ENCODE peak calls at places on chromosomes 11 and 22, in nine cellular contexts. Z is lung; I is cardiac muscle cell; O is heart left ventricle; N is CD8-positive, alpha-beta T cell; U is SK-N-SH; K is HCT116; D is fibroblast of lung; H is PC-9. Y is an unnamed sample.

GRCh38 chr11:69417211-69418085 is 64.0 kb upstream of the LINC01488 start:
- DNase-seq in K (no peak), U (no peak), H (no peak), N (no peak), D (no peak), I (no peak), O (no peak), Z (no peak), Y (no peak)

GRCh38 chr11:16793511-16793910 is 55.1 kb downstream of the C11orf58 start:
- DNase-seq in I (no peak), H (no peak), U (no peak), D (no peak), N (no peak), O (no peak), Z (no peak), K (no peak), Y (no peak)

GRCh38 chr11:27468209-27468608 is 4.4 kb downstream of the LGR4 start:
- DNase-seq in Z (no peak), N (no peak), D (peak; percentile 50), O (no peak), I (peak; percentile 94), H (peak; percentile 93), U (no peak), K (no peak), Y (no peak)

GRCh38 chr11:92964471-92964870 is 5.0 kb upstream of the MTNR1B start:
- DNase-seq in O (no peak), H (no peak), K (no peak), N (no peak), Z (no peak), I (no peak), U (no peak), D (no peak), Y (no peak)

GRCh38 chr22:20639750-20640149 is 132.3 kb downstream of the MED15 start:
- DNase-seq in H (no peak), N (no peak), U (no peak), O (no peak), I (no peak), K (no peak), Z (no peak), D (no peak), Y (no peak)

GRCh38 chr11:122033193-122033592 is 82.8 kb downstream of the BLID start:
- DNase-seq in N (no peak), I (no peak), H (no peak), Z (no peak), U (no peak), D (no peak), O (no peak), K (no peak), Y (no peak)

GRCh38 chr22:50169181-50169759 is 1.3 kb upstream of the PANX2 start:
- DNase-seq in I (peak; percentile 24), Z (no peak), O (no peak), U (peak; percentile 60), K (no peak), H (no peak), D (no peak), N (no peak), Y (no peak)

GRCh38 chr22:31825513-31825912 is 71.7 kb downstream of the DEPDC5 start:
- DNase-seq in Z (no peak), O (no peak), K (no peak), N (no peak), H (no peak), U (no peak), I (no peak), D (no peak), Y (no peak)

GRCh38 chr11:9072790-9073189 is 18.6 kb downstream of the SCUBE2 start:
- DNase-seq in N (no peak), K (no peak), Z (no peak), H (no peak), I (no peak), O (no peak), U (peak; percentile 49), D (no peak), Y (peak; percentile 61)

DNA sequence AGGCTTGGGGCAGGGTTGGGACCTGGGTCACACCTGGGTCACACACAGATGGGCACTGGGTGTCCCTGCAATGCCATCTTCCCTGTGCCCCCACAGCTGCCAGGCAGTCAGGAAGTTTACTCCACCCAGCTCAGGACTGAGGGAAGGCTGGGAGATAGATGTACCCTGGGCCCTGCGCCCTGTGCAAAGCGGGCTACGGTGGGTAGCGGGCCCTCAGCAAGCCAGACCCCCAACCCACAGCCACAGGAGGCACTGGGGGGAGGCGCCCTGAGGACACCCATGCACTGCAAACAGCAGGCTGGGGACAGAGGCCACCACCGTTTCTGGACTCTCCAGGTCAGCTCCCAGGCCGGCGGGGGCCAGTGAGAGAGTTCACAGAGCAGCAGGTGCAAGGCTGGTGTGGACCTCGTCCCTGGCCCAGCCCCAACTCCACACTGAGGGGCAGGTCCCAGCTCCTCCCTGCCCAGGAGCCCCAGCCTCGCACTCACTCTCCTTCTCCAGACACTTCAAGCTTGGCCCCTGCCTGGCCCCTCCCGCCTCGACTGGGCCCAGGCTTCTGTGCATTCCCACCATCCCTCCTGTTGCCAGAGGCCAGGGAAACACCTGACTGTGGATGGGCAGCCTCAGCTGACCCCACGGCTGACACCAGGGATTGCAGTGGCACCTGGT is 4.9 kb downstream of the DUSP8 start:
- DNase-seq in Z (no peak), N (no peak), I (no peak), O (no peak), K (no peak), U (no peak), D (no peak), H (no peak), Y (no peak)
- H3K4me3 ChIP-seq in Z (no peak overlapping the region), N (no peak overlapping the region), I (no peak overlapping the region), O (no peak overlapping the region), K (no peak overlapping the region), U (no peak overlapping the region), D (no peak overlapping the region), H (no peak overlapping the region), Y (no peak overlapping the region)

DNA sequence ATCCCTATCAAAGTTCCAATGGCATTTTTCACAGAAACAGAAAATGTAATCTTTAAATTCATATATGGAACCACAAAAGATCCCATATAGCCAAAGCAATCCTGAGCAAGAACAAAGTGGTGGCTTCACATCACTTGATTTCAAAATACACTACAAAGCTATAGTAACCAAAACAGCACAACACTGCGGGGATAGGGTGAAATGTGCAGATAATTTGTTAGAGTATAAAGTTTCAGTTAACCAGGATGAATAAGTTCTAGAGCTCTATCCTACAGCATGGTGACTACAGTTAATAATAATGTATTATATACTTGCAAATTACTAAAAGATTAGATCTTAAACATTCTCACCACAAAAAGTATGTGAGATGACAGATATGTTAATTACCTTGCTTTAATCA is 55.5 kb downstream of the MAPK1 start:
- DNase-seq in O (no peak), H (no peak), Z (no peak), D (no peak), U (no peak), K (no peak), I (no peak), N (no peak), Y (no peak)
- H3K36me3 ChIP-seq in O (peaks cover 6% of the 10 kb centered on the region), H (no peaks in the 10 kb centered on the region), Z (peaks cover 3% of the 10 kb centered on the region), D (no peaks in the 10 kb centered on the region), U (no peaks in the 10 kb centered on the region), K (peaks cover 5% of the 10 kb centered on the region), I (peaks cover 4% of the 10 kb centered on the region), N (peaks cover 5% of the 10 kb centered on the region), Y (no peaks in the 10 kb centered on the region)

GRCh38 chr22:39174498-39175120 is 22.1 kb upstream of the CBX7 start:
- DNase-seq in O (peak; percentile 83), U (peak; percentile 73), N (peak; percentile 86), H (peak; percentile 92), D (peak; percentile 87), K (peak; percentile 23), I (peak; percentile 98), Z (peak; percentile 63), Y (no peak)

GRCh38 chr22:39176673-39177455 is 24.4 kb upstream of the CBX7 start:
- DNase-seq in N (no peak), I (no peak), U (no peak), Z (no peak), O (no peak), H (no peak), K (no peak), D (no peak), Y (no peak)

GRCh38 chr22:39175127-39176066 is 22.9 kb upstream of the CBX7 start:
- DNase-seq in Z (no peak), H (peak; percentile 89), U (no peak), D (no peak), N (no peak), O (peak; percentile 23), I (peak; percentile 23), K (no peak), Y (no peak)

GRCh38 chr22:39177456-39177775 is 24.9 kb upstream of the CBX7 start:
- DNase-seq in H (no peak), O (no peak), N (no peak), D (no peak), K (no peak), U (no peak), I (no peak), Z (no peak), Y (no peak)

GRCh38 chr22:39176067-39176621 is 23.7 kb upstream of the CBX7 start:
- DNase-seq in K (no peak), U (no peak), H (peak; percentile 77), I (peak; percentile 88), N (no peak), Z (no peak), O (peak; percentile 81), D (peak; percentile 43), Y (no peak)
- H3K4me3 ChIP-seq in K (peak overlapping the region; percentile 43), U (no peak overlapping the region), H (no peak overlapping the region), I (no peak overlapping the region), N (no peak overlapping the region), Z (no peak overlapping the region), O (no peak overlapping the region), D (no peak overlapping the region), Y (no peak overlapping the region)

GRCh38 chr22:23803001-23803819 is 16.4 kb downstream of the SMARCB1 start:
- DNase-seq in I (no peak), N (no peak), Z (no peak), O (no peak), H (no peak), D (no peak), K (no peak), U (no peak), Y (no peak)

GRCh38 chr22:23804781-23805291 is 18.1 kb downstream of the SMARCB1 start:
- DNase-seq in I (peak; percentile 75), Z (no peak), O (no peak), N (no peak), K (no peak), H (no peak), D (no peak), U (no peak), Y (no peak)

GRCh38 chr22:23800297-23801237 is 13.8 kb downstream of the SMARCB1 start:
- DNase-seq in U (no peak), K (no peak), I (no peak), N (no peak), Z (no peak), O (no peak), D (no peak), H (no peak), Y (no peak)

GRCh38 chr22:23801238-23801821 is 14.6 kb downstream of the SMARCB1 start:
- DNase-seq in N (no peak), H (no peak), U (no peak), D (no peak), O (no peak), K (no peak), I (no peak), Z (no peak), Y (no peak)

DNA sequence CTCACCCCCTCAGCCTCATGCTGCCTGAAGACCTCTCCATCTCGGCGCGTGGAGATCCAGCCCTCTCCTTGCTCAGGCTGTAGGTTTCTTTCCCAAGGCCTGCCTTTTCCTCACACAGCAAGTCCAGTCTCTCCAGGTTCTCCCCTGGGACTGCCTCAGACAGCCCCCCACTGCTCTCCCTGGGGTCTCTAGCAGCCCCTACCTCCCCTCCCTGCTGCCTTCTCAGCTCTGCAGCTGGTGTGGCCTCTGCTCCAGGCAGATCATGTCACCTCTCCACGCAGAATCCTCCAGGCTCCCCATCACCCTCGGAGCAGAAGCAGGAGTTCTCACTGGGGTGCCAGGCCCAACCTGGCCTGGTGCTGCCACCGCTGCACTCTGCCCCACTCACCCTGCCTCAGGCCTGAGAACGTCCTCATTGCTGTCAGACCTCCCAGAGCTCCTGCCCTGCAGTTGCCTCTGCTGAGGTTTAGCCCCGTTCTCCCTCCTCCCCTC is 15.2 kb downstream of the SMARCB1 start:
- DNase-seq in U (no peak), D (no peak), N (no peak), H (no peak), O (no peak), K (no peak), I (no peak), Z (no peak), Y (no peak)
- H3K36me3 ChIP-seq in U (peaks cover 64% of the 10 kb centered on the region), D (peaks cover 31% of the 10 kb centered on the region), N (peaks cover 34% of the 10 kb centered on the region), H (peaks cover 6% of the 10 kb centered on the region), O (peaks cover 98% of the 10 kb centered on the region), K (peaks cover 53% of the 10 kb centered on the region), I (peaks cover 51% of the 10 kb centered on the region), Z (peaks cover 53% of the 10 kb centered on the region), Y (peaks cover 74% of the 10 kb centered on the region)